ENCODE peak calls at places on chromosome 18, in nine cellular contexts. R is colonic mucosa, F is SK-N-SH, K is PC-3, Y is endodermal cell, C is astrocyte, S is endothelial cell of umbilical vein, L is HCT116, V is fibroblast of lung. W is an unnamed sample.

GRCh38 chr18:46677609-46678470 is 20.8 kb upstream of the LOXHD1 start:
- DNase-seq in R (no peak), F (peak), K (peak), Y (peak), C (no peak), S (no peak), L (peak), V (peak), W (no peak)

GRCh38 chr18:55999641-56000040 is 411.6 kb upstream of the TCF4 start:
- DNase-seq in R (no peak), F (no peak), K (no peak), Y (no peak), C (no peak), S (no peak), L (no peak), V (peak), W (no peak)

GRCh38 chr18:62384610-62385097 is 59.5 kb downstream of the TNFRSF11A start:
- DNase-seq in R (no peak), F (no peak), K (peak), Y (peak), C (no peak), S (no peak), L (no peak), V (no peak), W (no peak)

GRCh38 chr18:66754335-66754734 is 150.4 kb upstream of the CDH19 start:
- DNase-seq in R (no peak), F (no peak), K (peak), Y (no peak), C (no peak), S (no peak), L (no peak), V (no peak), W (no peak)

GRCh38 chr18:2050702-2051201 is 520.6 kb downstream of the METTL4 start:
- DNase-seq in R (no peak), F (no peak), K (peak), Y (no peak), C (peak), S (no peak), L (peak), V (no peak), W (no peak)

GRCh38 chr18:11872479-11873136 is 21.4 kb downstream of the CHMP1B start:
- DNase-seq in R (no peak), F (no peak), K (peak), Y (peak), C (no peak), S (peak), L (peak), V (no peak), W (no peak)

GRCh38 chr18:9574473-9575115 is 39.8 kb downstream of the PPP4R1 start:
- DNase-seq in R (no peak), F (no peak), K (no peak), Y (no peak), C (no peak), S (no peak), L (no peak), V (no peak), W (no peak)

GRCh38 chr18:69216390-69216789 is 184.3 kb upstream of the DOK6 start:
- DNase-seq in R (no peak), F (no peak), K (no peak), Y (no peak), C (peak), S (no peak), L (no peak), V (no peak), W (no peak)

GRCh38 chr18:63683152-63683551 is 19.6 kb upstream of the SERPINB11 start:
- DNase-seq in R (no peak), F (no peak), K (peak), Y (peak), C (peak), S (no peak), L (no peak), V (peak), W (no peak)

GRCh38 chr18:2932247-2933181 is 80.4 kb downstream of the LPIN2 start:
- DNase-seq in R (peak), F (peak), K (peak), Y (peak), C (peak), S (peak), L (peak), V (peak), W (no peak)

GRCh38 chr18:50201476-50201875 is 6.5 kb upstream of the MYO5B start:
- DNase-seq in R (no peak), F (no peak), K (no peak), Y (no peak), C (no peak), S (no peak), L (no peak), V (no peak), W (no peak)

GRCh38 chr18:32317651-32318050 is 127.8 kb downstream of the MEP1B start:
- DNase-seq in R (no peak), F (no peak), K (no peak), Y (no peak), C (peak), S (no peak), L (no peak), V (peak), W (no peak)

GRCh38 chr18:51658436-51658835 is 461.0 kb upstream of the MEX3C start:
- DNase-seq in R (no peak), F (no peak), K (no peak), Y (peak), C (no peak), S (no peak), L (no peak), V (no peak), W (no peak)

GRCh38 chr18:57835904-57836303 is 32.8 kb upstream of the ATP8B1 start:
- DNase-seq in R (no peak), F (no peak), K (no peak), Y (no peak), C (no peak), S (no peak), L (no peak), V (no peak), W (no peak)

GRCh38 chr18:41144444-41144843 is 810.6 kb upstream of the PIK3C3 start:
- DNase-seq in R (no peak), F (no peak), K (no peak), Y (no peak), C (peak), S (no peak), L (no peak), V (peak), W (no peak)

GRCh38 chr18:62637807-62638687 is 77.3 kb upstream of the PHLPP1 start:
- DNase-seq in R (peak), F (peak), K (peak), Y (peak), C (no peak), S (peak), L (peak), V (peak), W (no peak)

GRCh38 chr18:26383454-26384270 is 157.4 kb downstream of the TAF4B start:
- DNase-seq in R (no peak), F (peak), K (peak), Y (no peak), C (peak), S (peak), L (peak), V (peak), W (no peak)

GRCh38 chr18:2653467-2653866 is 2.1 kb upstream of the SMCHD1 start:
- DNase-seq in R (no peak), F (no peak), K (no peak), Y (peak), C (no peak), S (no peak), L (no peak), V (no peak), W (no peak)

GRCh38 chr18:54388203-54389142 is 30.8 kb downstream of the C18orf54 start:
- DNase-seq in R (peak), F (no peak), K (peak), Y (peak), C (peak), S (peak), L (peak), V (peak), W (no peak)

GRCh38 chr18:57910134-57910533 is 107.0 kb upstream of the ATP8B1 start:
- DNase-seq in R (no peak), F (no peak), K (no peak), Y (no peak), C (no peak), S (no peak), L (no peak), V (no peak), W (no peak)

GRCh38 chr18:33923980-33924379 is 300.7 kb downstream of the NOL4 start:
- DNase-seq in R (no peak), F (peak), K (no peak), Y (no peak), C (no peak), S (no peak), L (no peak), V (no peak), W (no peak)

GRCh38 chr18:45370190-45371010 is 244.9 kb upstream of the SLC14A2 start:
- DNase-seq in R (no peak), F (no peak), K (no peak), Y (peak), C (peak), S (no peak), L (no peak), V (peak), W (no peak)

GRCh38 chr18:58290059-58290747 is 246.2 kb downstream of the NEDD4L start:
- DNase-seq in R (no peak), F (no peak), K (peak), Y (no peak), C (peak), S (peak), L (no peak), V (peak), W (no peak)

GRCh38 chr18:63763831-63764600 is 11.2 kb upstream of the SERPINB7 start:
- DNase-seq in R (no peak), F (no peak), K (peak), Y (no peak), C (no peak), S (no peak), L (no peak), V (peak), W (no peak)

GRCh38 chr18:26301681-26302080 is 75.4 kb downstream of the TAF4B start:
- DNase-seq in R (no peak), F (no peak), K (no peak), Y (no peak), C (peak), S (no peak), L (no peak), V (peak), W (no peak)

GRCh38 chr18:74898965-74899364 is 301.3 kb downstream of the ZNF407 start:
- DNase-seq in R (no peak), F (no peak), K (peak), Y (no peak), C (peak), S (peak), L (no peak), V (peak), W (no peak)

GRCh38 chr18:76644580-76644979 is 149.5 kb upstream of the ZNF516 start:
- DNase-seq in R (no peak), F (no peak), K (no peak), Y (no peak), C (no peak), S (no peak), L (no peak), V (no peak), W (peak)

GRCh38 chr18:76643199-76643598 is 148.2 kb upstream of the ZNF516 start:
- DNase-seq in R (no peak), F (no peak), K (no peak), Y (no peak), C (no peak), S (no peak), L (no peak), V (no peak), W (no peak)

GRCh38 chr18:76643996-76644395 is 149.0 kb upstream of the ZNF516 start:
- DNase-seq in R (no peak), F (no peak), K (no peak), Y (no peak), C (no peak), S (no peak), L (no peak), V (no peak), W (no peak)

GRCh38 chr18:76640438-76640837 is 145.4 kb upstream of the ZNF516 start:
- DNase-seq in R (no peak), F (no peak), K (no peak), Y (no peak), C (no peak), S (no peak), L (no peak), V (no peak), W (no peak)
- H3K9ac ChIP-seq in R (no peak), F (no peak), K (no peak), Y (no peak), C (no peak), S (no peak), L (no peak), V (no peak), W (no peak)

GRCh38 chr18:23337599-23338444 is 115.3 kb upstream of the RIOK3 start:
- DNase-seq in R (no peak), F (peak), K (peak), Y (no peak), C (peak), S (peak), L (peak), V (peak), W (no peak)
- TF ChIP-seq CTCF in R (no peak), F (peak), K (peak), Y (peak), C (no peak), S (no peak), L (no peak), V (no peak), W (no peak)

GRCh38 chr18:59918320-59918755 is 18.5 kb downstream of the PMAIP1 start:
- DNase-seq in R (peak), F (peak), K (peak), Y (no peak), C (peak), S (no peak), L (peak), V (peak), W (peak)
- H3K9ac ChIP-seq in R (no peak), F (no peak), K (peak), Y (no peak), C (no peak), S (no peak), L (peak), V (no peak), W (no peak)

GRCh38 chr18:634551-635045 is 22.9 kb upstream of the TYMS start:
- DNase-seq in R (no peak), F (no peak), K (peak), Y (no peak), C (no peak), S (peak), L (no peak), V (no peak), W (no peak)

GRCh38 chr18:623760-624620 is 27.2 kb downstream of the CLUL1 start:
- DNase-seq in R (peak), F (peak), K (peak), Y (peak), C (peak), S (peak), L (peak), V (peak), W (no peak)

GRCh38 chr18:627211-627610 is 30.2 kb upstream of the TYMS start:
- DNase-seq in R (no peak), F (no peak), K (no peak), Y (no peak), C (no peak), S (no peak), L (no peak), V (peak), W (no peak)

GRCh38 chr18:631560-631959 is 25.9 kb upstream of the TYMS start:
- DNase-seq in R (no peak), F (no peak), K (no peak), Y (no peak), C (no peak), S (no peak), L (no peak), V (no peak), W (no peak)

DNA sequence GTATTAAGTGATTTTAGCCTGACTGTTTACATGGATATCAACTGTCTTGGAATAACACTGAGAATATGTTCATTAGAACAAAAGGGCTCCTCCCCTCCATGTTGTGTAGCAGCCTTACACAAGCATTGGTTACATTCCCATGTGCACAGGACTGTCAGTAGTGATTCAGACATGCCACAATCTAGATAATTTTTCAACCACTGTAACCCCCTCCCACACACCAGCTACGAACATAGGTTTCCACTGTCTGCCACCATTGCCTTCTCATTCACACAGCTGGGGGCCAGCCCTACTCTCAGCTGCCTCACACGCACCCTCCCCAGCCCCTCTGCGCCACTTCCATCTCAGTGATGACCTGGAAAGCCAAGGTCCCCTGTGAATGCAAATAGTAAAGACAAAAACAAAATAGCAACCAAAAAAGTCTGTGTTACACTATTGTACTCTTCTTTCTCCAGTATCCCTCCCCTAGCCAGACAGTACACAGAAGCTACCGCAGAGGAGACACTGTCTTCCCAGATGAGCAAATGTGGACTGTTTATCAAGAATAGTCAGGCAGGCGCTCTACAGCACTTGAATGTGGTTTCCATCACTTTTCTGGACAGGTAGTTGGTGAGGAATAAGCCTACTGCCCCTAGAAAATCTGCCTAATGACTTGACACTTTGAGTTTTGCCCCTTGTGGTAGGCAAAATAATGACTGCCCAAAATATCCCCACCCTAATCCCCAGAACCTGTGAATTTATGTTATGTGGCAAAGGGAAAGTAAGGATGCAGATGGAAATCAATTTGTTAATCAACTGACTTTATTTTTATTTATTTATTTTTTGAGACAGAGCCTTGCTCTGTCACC is 27.9 kb upstream of the TYMS start:
- DNase-seq in R (no peak), F (no peak), K (no peak), Y (no peak), C (peak), S (no peak), L (no peak), V (no peak), W (no peak)
- TF ChIP-seq CTCF in R (no peak), F (peak), K (peak), Y (peak), C (peak), S (peak), L (no peak), V (no peak), W (no peak)

DNA sequence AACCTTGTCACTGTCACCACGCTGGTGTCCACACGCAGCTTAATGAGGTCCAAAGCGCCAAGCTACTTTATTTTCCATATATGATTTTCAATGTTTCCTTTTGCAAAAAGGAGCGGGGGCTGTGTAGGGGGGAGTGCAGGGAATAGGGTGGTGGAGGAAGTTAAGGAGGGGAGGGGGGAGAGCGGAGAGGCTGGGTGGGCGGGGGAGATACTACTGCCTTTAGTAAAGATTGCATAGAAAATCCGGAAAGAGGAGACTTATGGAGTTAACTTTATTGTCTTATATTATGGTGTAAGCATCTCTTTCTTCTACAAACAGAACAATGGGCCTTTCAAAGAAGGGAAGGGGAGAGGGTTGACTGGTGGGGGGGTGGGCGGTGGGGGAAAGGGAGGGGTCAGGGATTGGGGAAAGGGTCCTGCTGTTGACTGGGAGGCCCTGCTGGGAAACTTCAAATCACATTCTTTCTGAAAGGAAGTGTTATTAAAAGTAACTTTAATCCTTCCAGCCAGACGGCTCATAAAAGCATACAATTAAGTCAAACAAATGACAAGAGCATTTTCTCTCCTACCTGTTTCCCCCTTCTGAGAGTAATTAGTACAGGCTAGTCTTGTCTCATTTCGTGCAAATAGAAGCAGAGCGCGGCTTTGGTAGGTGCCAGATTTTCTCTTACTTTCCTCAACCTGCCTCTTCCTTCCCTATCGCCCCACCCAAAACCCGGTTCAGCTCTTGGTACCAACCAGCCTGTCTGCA is 2112.8 kb upstream of the PIK3C3 start:
- DNase-seq in R (no peak), F (peak), K (no peak), Y (no peak), C (no peak), S (peak), L (no peak), V (no peak), W (no peak)
- H3K9ac ChIP-seq in R (no peak), F (no peak), K (no peak), Y (peak), C (peak), S (peak), L (no peak), V (no peak), W (no peak)

DNA sequence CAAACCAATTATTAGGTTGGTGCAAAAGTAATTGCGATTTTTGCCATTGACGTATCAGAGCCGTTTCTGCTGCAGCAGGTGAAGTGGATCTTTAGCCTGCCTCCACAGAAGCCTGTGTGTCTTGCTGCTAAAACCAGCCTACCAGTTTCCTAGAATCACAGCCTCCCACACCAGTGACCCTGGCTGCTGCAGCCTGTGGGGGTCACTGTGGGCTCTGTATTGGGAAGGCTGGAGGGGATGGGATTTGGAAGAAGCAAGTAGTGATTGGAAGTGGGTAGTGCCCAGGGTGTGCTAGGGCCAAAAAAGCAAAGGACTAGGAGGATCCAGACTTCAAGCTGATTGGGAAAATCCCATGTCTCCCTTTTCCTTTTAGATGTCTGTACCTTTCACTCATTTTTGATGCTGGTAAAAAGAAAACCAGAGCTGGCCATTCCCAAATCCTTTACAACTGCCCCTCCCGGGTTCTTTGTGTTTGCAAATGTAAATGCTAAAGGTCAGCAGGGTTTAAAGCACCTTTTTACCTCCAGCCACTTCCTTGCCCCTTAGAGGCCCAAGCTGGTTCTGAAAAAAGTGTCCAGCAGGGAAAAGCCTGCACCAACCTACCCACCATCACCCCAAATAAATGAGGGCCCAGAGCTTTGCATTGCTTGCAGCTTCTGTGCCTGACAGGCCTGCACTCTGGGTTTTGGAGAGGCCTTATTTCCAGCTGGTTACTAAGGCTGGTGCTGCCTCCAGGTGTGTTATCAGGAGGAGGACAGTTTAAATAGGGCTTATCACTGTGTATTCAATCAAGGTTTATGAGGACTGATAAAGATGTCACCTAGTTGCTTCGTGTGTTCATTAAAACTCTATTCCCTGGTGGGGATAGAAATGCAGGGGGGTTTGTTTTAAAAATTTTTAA is 172.0 kb downstream of the MIB1 start:
- DNase-seq in R (peak), F (no peak), K (peak), Y (peak), C (no peak), S (no peak), L (no peak), V (no peak), W (no peak)
- TF ChIP-seq CTCF in R (no peak), F (no peak), K (peak), Y (peak), C (no peak), S (peak), L (no peak), V (no peak), W (no peak)

GRCh38 chr18:48949051-48949605 is 1.6 kb downstream of the SMAD7 start:
- DNase-seq in R (peak), F (no peak), K (peak), Y (no peak), C (no peak), S (peak), L (no peak), V (no peak), W (peak)
- H3K9ac ChIP-seq in R (peak), F (peak), K (peak), Y (peak), C (peak), S (peak), L (peak), V (peak), W (peak)

W was measured in kidney.